ENCODE peak calls at places on chromosomes 6 and 20, in four cellular contexts. A, Z, X and Y are unnamed samples.

GRCh38 chr20:57092112-57092899 is 174.1 kb downstream of the BMP7 start:
- DNase-seq in A (peak), Z (peak), X (peak), Y (peak)

GRCh38 chr6:151451950-151452749 is at the start of gene RMND1:
- DNase-seq in A (peak), Z (peak), X (peak), Y (peak)

GRCh38 chr6:41712651-41713103 is 22.7 kb downstream of the TFEB start:
- DNase-seq in A (peak), Z (no peak), X (no peak), Y (no peak)

GRCh38 chr20:47672166-47672565 is 113.1 kb downstream of the SULF2 start:
- DNase-seq in A (no peak), Z (no peak), X (no peak), Y (no peak)

GRCh38 chr20:32975698-32976674 is 28.2 kb downstream of the SUN5 start:
- DNase-seq in A (no peak), Z (no peak), X (peak), Y (no peak)

GRCh38 chr6:99608059-99608885 is 1.6 kb downstream of the PRDM13 start:
- DNase-seq in A (no peak), Z (no peak), X (no peak), Y (no peak)

GRCh38 chr20:13121840-13122515 is 99.1 kb upstream of the ISM1 start:
- DNase-seq in A (no peak), Z (no peak), X (no peak), Y (no peak)

GRCh38 chr6:157721431-157722229 is 101.4 kb upstream of the SNX9 start:
- DNase-seq in A (no peak), Z (no peak), X (peak), Y (no peak)

GRCh38 chr6:169095153-169095552 is 158.5 kb downstream of the THBS2 start:
- DNase-seq in A (no peak), Z (no peak), X (no peak), Y (no peak)

GRCh38 chr6:137233561-137234504 is 14.6 kb upstream of the IFNGR1 start:
- DNase-seq in A (peak), Z (no peak), X (no peak), Y (no peak)

GRCh38 chr6:4352731-4353130 is 217.4 kb upstream of the ECI2 start:
- DNase-seq in A (no peak), Z (no peak), X (no peak), Y (no peak)

GRCh38 chr6:107490568-107491058 is 696 bp downstream of the SOBP start:
- DNase-seq in A (no peak), Z (no peak), X (no peak), Y (no peak)

GRCh38 chr6:147660334-147661311 is 152.1 kb downstream of the SAMD5 start:
- DNase-seq in A (no peak), Z (no peak), X (no peak), Y (no peak)

GRCh38 chr20:33803921-33804337 is 7.2 kb upstream of the CHMP4B start:
- DNase-seq in A (peak), Z (no peak), X (no peak), Y (no peak)

GRCh38 chr6:78995346-78995745 is 82.7 kb downstream of the PHIP start:
- DNase-seq in A (no peak), Z (no peak), X (no peak), Y (no peak)